ENCODE peak calls at places on chromosome 14, in eight cellular contexts. One of them, this sample, is unnamed.

GRCh38 chr14:71726639-71727085 is 205.6 kb upstream of the RGS6 start:
- DNase-seq in pancreas: no peak
- DNase-seq in left ventricle myocardium inferior: no peak
- DNase-seq in right cardiac atrium: no peak
- DNase-seq in neuronal stem cell: no peak
- DNase-seq in tibial artery: no peak
- DNase-seq in CD8-positive, alpha-beta memory T cell: no peak
- DNase-seq in small intestine: no peak
- DNase-seq in this sample: peak

GRCh38 chr14:54676822-54677708 is 110.1 kb downstream of the SAMD4A start:
- DNase-seq in right cardiac atrium: no peak
- DNase-seq in small intestine: no peak
- DNase-seq in pancreas: no peak
- DNase-seq in neuronal stem cell: peak
- DNase-seq in tibial artery: no peak
- DNase-seq in left ventricle myocardium inferior: no peak
- DNase-seq in CD8-positive, alpha-beta memory T cell: no peak
- DNase-seq in this sample: peak

GRCh38 chr14:31934767-31935266 is 142.3 kb upstream of the ARHGAP5 start:
- DNase-seq in left ventricle myocardium inferior: peak
- DNase-seq in pancreas: no peak
- DNase-seq in neuronal stem cell: no peak
- DNase-seq in CD8-positive, alpha-beta memory T cell: no peak
- DNase-seq in tibial artery: no peak
- DNase-seq in right cardiac atrium: no peak
- DNase-seq in small intestine: peak
- DNase-seq in this sample: no peak

GRCh38 chr14:32683679-32684078 is 255.0 kb upstream of the NPAS3 start:
- DNase-seq in neuronal stem cell: no peak
- DNase-seq in CD8-positive, alpha-beta memory T cell: no peak
- DNase-seq in left ventricle myocardium inferior: no peak
- DNase-seq in small intestine: no peak
- DNase-seq in tibial artery: no peak
- DNase-seq in pancreas: no peak
- DNase-seq in right cardiac atrium: no peak
- DNase-seq in this sample: no peak

GRCh38 chr14:33836203-33836894 is 114.5 kb downstream of the EGLN3 start:
- DNase-seq in small intestine: no peak
- DNase-seq in pancreas: no peak
- DNase-seq in tibial artery: no peak
- DNase-seq in right cardiac atrium: no peak
- DNase-seq in neuronal stem cell: no peak
- DNase-seq in CD8-positive, alpha-beta memory T cell: no peak
- DNase-seq in left ventricle myocardium inferior: no peak
- DNase-seq in this sample: no peak

GRCh38 chr14:70168401-70168800 is 20.4 kb downstream of the SLC8A3 start:
- DNase-seq in CD8-positive, alpha-beta memory T cell: no peak
- DNase-seq in neuronal stem cell: no peak
- DNase-seq in left ventricle myocardium inferior: no peak
- DNase-seq in pancreas: no peak
- DNase-seq in right cardiac atrium: no peak
- DNase-seq in tibial artery: no peak
- DNase-seq in small intestine: no peak
- DNase-seq in this sample: no peak

GRCh38 chr14:69151458-69152180 is 1.3 kb downstream of the DCAF5 start:
- DNase-seq in small intestine: peak
- DNase-seq in pancreas: peak
- DNase-seq in CD8-positive, alpha-beta memory T cell: peak
- DNase-seq in right cardiac atrium: peak
- DNase-seq in left ventricle myocardium inferior: peak
- DNase-seq in tibial artery: peak
- DNase-seq in neuronal stem cell: peak
- DNase-seq in this sample: peak

GRCh38 chr14:68786491-68787234 is 6.2 kb downstream of the ZFP36L1 start:
- DNase-seq in left ventricle myocardium inferior: no peak
- DNase-seq in tibial artery: no peak
- DNase-seq in pancreas: no peak
- DNase-seq in CD8-positive, alpha-beta memory T cell: no peak
- DNase-seq in small intestine: no peak
- DNase-seq in right cardiac atrium: no peak
- DNase-seq in neuronal stem cell: no peak
- DNase-seq in this sample: no peak

GRCh38 chr14:61561657-61562276 is 133.5 kb upstream of the HIF1A start:
- DNase-seq in neuronal stem cell: no peak
- DNase-seq in CD8-positive, alpha-beta memory T cell: no peak
- DNase-seq in right cardiac atrium: peak
- DNase-seq in tibial artery: peak
- DNase-seq in pancreas: peak
- DNase-seq in left ventricle myocardium inferior: peak
- DNase-seq in small intestine: peak
- DNase-seq in this sample: peak

GRCh38 chr14:54650331-54651017 is 83.5 kb downstream of the SAMD4A start:
- DNase-seq in left ventricle myocardium inferior: no peak
- DNase-seq in small intestine: no peak
- DNase-seq in pancreas: no peak
- DNase-seq in neuronal stem cell: no peak
- DNase-seq in tibial artery: peak
- DNase-seq in right cardiac atrium: no peak
- DNase-seq in CD8-positive, alpha-beta memory T cell: no peak
- DNase-seq in this sample: peak

GRCh38 chr14:103096387-103096786 is 1.9 kb downstream of the EXOC3L4 start:
- DNase-seq in neuronal stem cell: no peak
- DNase-seq in small intestine: no peak
- DNase-seq in tibial artery: no peak
- DNase-seq in left ventricle myocardium inferior: no peak
- DNase-seq in right cardiac atrium: no peak
- DNase-seq in pancreas: no peak
- DNase-seq in CD8-positive, alpha-beta memory T cell: no peak
- DNase-seq in this sample: no peak

GRCh38 chr14:103095210-103095778 is 769 bp downstream of the EXOC3L4 start:
- DNase-seq in small intestine: peak
- DNase-seq in tibial artery: no peak
- DNase-seq in neuronal stem cell: no peak
- DNase-seq in left ventricle myocardium inferior: no peak
- DNase-seq in pancreas: no peak
- DNase-seq in CD8-positive, alpha-beta memory T cell: no peak
- DNase-seq in right cardiac atrium: peak
- DNase-seq in this sample: no peak

GRCh38 chr14:103094406-103095209 is at the start of gene EXOC3L4:
- DNase-seq in neuronal stem cell: no peak
- DNase-seq in small intestine: peak
- DNase-seq in CD8-positive, alpha-beta memory T cell: no peak
- DNase-seq in right cardiac atrium: peak
- DNase-seq in left ventricle myocardium inferior: no peak
- DNase-seq in pancreas: no peak
- DNase-seq in tibial artery: no peak
- DNase-seq in this sample: no peak

GRCh38 chr14:103091883-103092222 is 2.7 kb upstream of the EXOC3L4 start:
- DNase-seq in CD8-positive, alpha-beta memory T cell: no peak
- DNase-seq in neuronal stem cell: no peak
- DNase-seq in right cardiac atrium: no peak
- DNase-seq in small intestine: no peak
- DNase-seq in left ventricle myocardium inferior: no peak
- DNase-seq in tibial artery: no peak
- DNase-seq in pancreas: no peak
- DNase-seq in this sample: no peak

GRCh38 chr14:103093856-103094405 is 594 bp upstream of the EXOC3L4 start:
- DNase-seq in right cardiac atrium: peak
- DNase-seq in CD8-positive, alpha-beta memory T cell: no peak
- DNase-seq in pancreas: no peak
- DNase-seq in small intestine: no peak
- DNase-seq in tibial artery: no peak
- DNase-seq in neuronal stem cell: no peak
- DNase-seq in left ventricle myocardium inferior: no peak
- DNase-seq in this sample: no peak
- H3K4me3 ChIP-seq in right cardiac atrium: no peak
- H3K4me3 ChIP-seq in CD8-positive, alpha-beta memory T cell: no peak
- H3K4me3 ChIP-seq in pancreas: no peak
- H3K4me3 ChIP-seq in small intestine: no peak
- H3K4me3 ChIP-seq in tibial artery: no peak
- H3K4me3 ChIP-seq in neuronal stem cell: no peak
- H3K4me3 ChIP-seq in left ventricle myocardium inferior: peak
- H3K4me3 ChIP-seq in this sample: no peak

GRCh38 chr14:99670361-99671229 is 13.5 kb upstream of the CYP46A1 start:
- DNase-seq in neuronal stem cell: peak
- DNase-seq in pancreas: no peak
- DNase-seq in left ventricle myocardium inferior: no peak
- DNase-seq in tibial artery: no peak
- DNase-seq in CD8-positive, alpha-beta memory T cell: no peak
- DNase-seq in small intestine: no peak
- DNase-seq in right cardiac atrium: peak
- DNase-seq in this sample: no peak
- H3K27ac ChIP-seq in neuronal stem cell: peak
- H3K27ac ChIP-seq in pancreas: no peak
- H3K27ac ChIP-seq in left ventricle myocardium inferior: no peak
- H3K27ac ChIP-seq in tibial artery: no peak
- H3K27ac ChIP-seq in CD8-positive, alpha-beta memory T cell: no peak
- H3K27ac ChIP-seq in small intestine: no peak
- H3K27ac ChIP-seq in right cardiac atrium: no peak
- H3K27ac ChIP-seq in this sample: no peak

GRCh38 chr14:104978774-104979691 is 859 bp upstream of the AHNAK2 start:
- DNase-seq in CD8-positive, alpha-beta memory T cell: no peak
- DNase-seq in pancreas: no peak
- DNase-seq in left ventricle myocardium inferior: no peak
- DNase-seq in neuronal stem cell: no peak
- DNase-seq in right cardiac atrium: peak
- DNase-seq in tibial artery: peak
- DNase-seq in small intestine: no peak
- DNase-seq in this sample: no peak
- H3K4me3 ChIP-seq in CD8-positive, alpha-beta memory T cell: no peak
- H3K4me3 ChIP-seq in pancreas: no peak
- H3K4me3 ChIP-seq in left ventricle myocardium inferior: peak
- H3K4me3 ChIP-seq in neuronal stem cell: no peak
- H3K4me3 ChIP-seq in right cardiac atrium: peak
- H3K4me3 ChIP-seq in tibial artery: peak
- H3K4me3 ChIP-seq in small intestine: no peak
- H3K4me3 ChIP-seq in this sample: peak

DNA sequence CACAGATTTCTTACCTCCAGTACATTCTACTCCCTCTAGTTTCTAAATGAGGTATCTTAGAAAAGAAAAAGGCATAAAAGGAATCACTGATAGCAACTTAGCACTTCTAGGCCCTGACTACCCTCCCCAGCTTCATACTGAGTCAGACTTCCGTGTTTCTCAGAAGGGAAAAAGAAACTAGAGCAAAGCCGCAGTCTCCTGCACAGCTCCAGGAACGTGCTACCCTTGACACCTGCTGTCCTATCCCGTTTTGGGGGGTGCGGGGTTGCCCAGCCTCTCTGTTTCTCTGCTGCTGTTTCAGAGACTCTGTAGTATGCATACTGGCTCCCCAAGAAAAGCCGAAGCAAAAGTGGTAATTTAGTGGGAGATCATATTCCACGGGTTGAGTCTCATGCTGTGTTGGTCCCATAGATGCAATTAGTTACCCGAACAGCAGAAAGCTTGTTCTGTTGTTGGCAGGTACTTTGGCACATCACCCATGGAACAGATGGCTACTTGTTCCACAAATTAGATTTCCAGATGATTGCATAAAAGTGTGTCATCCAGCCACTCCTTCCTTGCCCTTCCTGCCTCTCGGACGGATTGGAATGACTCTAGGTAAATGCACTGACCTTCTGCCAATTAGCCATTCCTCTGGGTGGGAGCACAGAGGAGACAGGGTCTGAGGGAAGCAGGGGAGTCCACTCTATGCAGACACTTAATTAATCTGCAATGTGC is 438.1 kb downstream of the FUT8 start:
- DNase-seq in CD8-positive, alpha-beta memory T cell: peak
- DNase-seq in right cardiac atrium: no peak
- DNase-seq in pancreas: no peak
- DNase-seq in small intestine: peak
- DNase-seq in neuronal stem cell: no peak
- DNase-seq in left ventricle myocardium inferior: no peak
- DNase-seq in tibial artery: no peak
- DNase-seq in this sample: peak
- H3K27ac ChIP-seq in CD8-positive, alpha-beta memory T cell: no peak
- H3K27ac ChIP-seq in right cardiac atrium: no peak
- H3K27ac ChIP-seq in pancreas: no peak
- H3K27ac ChIP-seq in small intestine: no peak
- H3K27ac ChIP-seq in neuronal stem cell: no peak
- H3K27ac ChIP-seq in left ventricle myocardium inferior: no peak
- H3K27ac ChIP-seq in tibial artery: no peak
- H3K27ac ChIP-seq in this sample: no peak

GRCh38 chr14:58687232-58687795 is 49.6 kb downstream of the DACT1 start:
- DNase-seq in pancreas: no peak
- DNase-seq in right cardiac atrium: no peak
- DNase-seq in tibial artery: no peak
- DNase-seq in left ventricle myocardium inferior: no peak
- DNase-seq in CD8-positive, alpha-beta memory T cell: no peak
- DNase-seq in small intestine: no peak
- DNase-seq in neuronal stem cell: no peak
- DNase-seq in this sample: no peak
- H3K4me3 ChIP-seq in pancreas: no peak
- H3K4me3 ChIP-seq in right cardiac atrium: no peak
- H3K4me3 ChIP-seq in tibial artery: no peak
- H3K4me3 ChIP-seq in left ventricle myocardium inferior: no peak
- H3K4me3 ChIP-seq in CD8-positive, alpha-beta memory T cell: no peak
- H3K4me3 ChIP-seq in small intestine: no peak
- H3K4me3 ChIP-seq in neuronal stem cell: no peak
- H3K4me3 ChIP-seq in this sample: no peak

GRCh38 chr14:59358105-59358504 is 107.1 kb downstream of the GPR135 start:
- DNase-seq in tibial artery: peak
- DNase-seq in left ventricle myocardium inferior: peak
- DNase-seq in pancreas: no peak
- DNase-seq in small intestine: no peak
- DNase-seq in neuronal stem cell: no peak
- DNase-seq in right cardiac atrium: peak
- DNase-seq in CD8-positive, alpha-beta memory T cell: no peak
- DNase-seq in this sample: no peak

GRCh38 chr14:59355101-59355500 is 110.1 kb downstream of the GPR135 start:
- DNase-seq in small intestine: no peak
- DNase-seq in neuronal stem cell: no peak
- DNase-seq in pancreas: no peak
- DNase-seq in left ventricle myocardium inferior: no peak
- DNase-seq in CD8-positive, alpha-beta memory T cell: no peak
- DNase-seq in right cardiac atrium: no peak
- DNase-seq in tibial artery: no peak
- DNase-seq in this sample: no peak

GRCh38 chr14:59356783-59357182 is 108.4 kb downstream of the GPR135 start:
- DNase-seq in small intestine: no peak
- DNase-seq in neuronal stem cell: no peak
- DNase-seq in pancreas: no peak
- DNase-seq in right cardiac atrium: no peak
- DNase-seq in tibial artery: no peak
- DNase-seq in left ventricle myocardium inferior: no peak
- DNase-seq in CD8-positive, alpha-beta memory T cell: no peak
- DNase-seq in this sample: no peak

GRCh38 chr14:59354666-59355065 is 110.5 kb downstream of the GPR135 start:
- DNase-seq in small intestine: no peak
- DNase-seq in pancreas: no peak
- DNase-seq in left ventricle myocardium inferior: no peak
- DNase-seq in tibial artery: no peak
- DNase-seq in neuronal stem cell: no peak
- DNase-seq in right cardiac atrium: no peak
- DNase-seq in CD8-positive, alpha-beta memory T cell: no peak
- DNase-seq in this sample: no peak

GRCh38 chr14:59356298-59356697 is 108.9 kb downstream of the GPR135 start:
- DNase-seq in left ventricle myocardium inferior: no peak
- DNase-seq in neuronal stem cell: no peak
- DNase-seq in small intestine: no peak
- DNase-seq in pancreas: no peak
- DNase-seq in tibial artery: no peak
- DNase-seq in CD8-positive, alpha-beta memory T cell: no peak
- DNase-seq in right cardiac atrium: no peak
- DNase-seq in this sample: no peak
- H3K27ac ChIP-seq in left ventricle myocardium inferior: peak
- H3K27ac ChIP-seq in neuronal stem cell: no peak
- H3K27ac ChIP-seq in small intestine: no peak
- H3K27ac ChIP-seq in pancreas: no peak
- H3K27ac ChIP-seq in tibial artery: no peak
- H3K27ac ChIP-seq in CD8-positive, alpha-beta memory T cell: no peak
- H3K27ac ChIP-seq in right cardiac atrium: no peak
- H3K27ac ChIP-seq in this sample: no peak

GRCh38 chr14:75579882-75580281 is 1.5 kb downstream of the FLVCR2 start:
- DNase-seq in neuronal stem cell: no peak
- DNase-seq in pancreas: no peak
- DNase-seq in left ventricle myocardium inferior: peak
- DNase-seq in tibial artery: no peak
- DNase-seq in CD8-positive, alpha-beta memory T cell: no peak
- DNase-seq in right cardiac atrium: no peak
- DNase-seq in small intestine: no peak
- DNase-seq in this sample: no peak
- H3K4me3 ChIP-seq in neuronal stem cell: no peak
- H3K4me3 ChIP-seq in pancreas: no peak
- H3K4me3 ChIP-seq in left ventricle myocardium inferior: peak
- H3K4me3 ChIP-seq in tibial artery: peak
- H3K4me3 ChIP-seq in CD8-positive, alpha-beta memory T cell: no peak
- H3K4me3 ChIP-seq in right cardiac atrium: peak
- H3K4me3 ChIP-seq in small intestine: peak
- H3K4me3 ChIP-seq in this sample: peak

This sample was measured in ascending aorta.